ENCODE peak calls at places on chromosome 9, in four cellular contexts. One of them, this sample, is unnamed. For H3K27me3, the result is how much of the 10 kb centered on the place peaks cover.

GRCh38 chr9:125732562-125732961 is 14.6 kb upstream of the PBX3 start:
- DNase-seq in K562: no peak
- DNase-seq in H1: peak
- DNase-seq in GM12878: no peak
- DNase-seq in this sample: no peak

GRCh38 chr9:114805670-114806551 is at the start of gene TNFSF15:
- DNase-seq in GM12878: peak
- DNase-seq in H1: peak
- DNase-seq in K562: no peak
- DNase-seq in this sample: no peak

GRCh38 chr9:88531920-88532319 is 3.1 kb upstream of the NXNL2 start:
- DNase-seq in K562: no peak
- DNase-seq in GM12878: no peak
- DNase-seq in H1: no peak
- DNase-seq in this sample: no peak

GRCh38 chr9:4680178-4680535 is 788 bp downstream of the CDC37L1 start:
- DNase-seq in H1: no peak
- DNase-seq in K562: no peak
- DNase-seq in GM12878: no peak
- DNase-seq in this sample: no peak

GRCh38 chr9:120715331-120715924 is 1.2 kb upstream of the MEGF9 start:
- DNase-seq in K562: no peak
- DNase-seq in GM12878: no peak
- DNase-seq in H1: peak
- DNase-seq in this sample: no peak

GRCh38 chr9:72911816-72912215 is 41.0 kb downstream of the ALDH1A1 start:
- DNase-seq in K562: no peak
- DNase-seq in GM12878: no peak
- DNase-seq in H1: no peak
- DNase-seq in this sample: no peak

GRCh38 chr9:99588747-99589146 is 232.9 kb upstream of the NR4A3 start:
- DNase-seq in GM12878: no peak
- DNase-seq in H1: no peak
- DNase-seq in K562: no peak
- DNase-seq in this sample: no peak

GRCh38 chr9:13841801-13842462 is 472.0 kb downstream of the NFIB start:
- DNase-seq in GM12878: no peak
- DNase-seq in H1: no peak
- DNase-seq in K562: no peak
- DNase-seq in this sample: no peak

GRCh38 chr9:71587576-71588362 is 180.5 kb downstream of the CEMIP2 start:
- DNase-seq in H1: no peak
- DNase-seq in GM12878: no peak
- DNase-seq in K562: no peak
- DNase-seq in this sample: no peak

GRCh38 chr9:15915711-15916110 is 362.9 kb downstream of the CCDC171 start:
- DNase-seq in K562: no peak
- DNase-seq in H1: no peak
- DNase-seq in GM12878: no peak
- DNase-seq in this sample: no peak

GRCh38 chr9:15469862-15470261 is 40.9 kb downstream of the PSIP1 start:
- DNase-seq in K562: no peak
- DNase-seq in H1: no peak
- DNase-seq in GM12878: no peak
- DNase-seq in this sample: no peak

GRCh38 chr9:34591091-34591910 is 1.8 kb upstream of the CNTFR start:
- DNase-seq in GM12878: no peak
- DNase-seq in K562: peak
- DNase-seq in H1: peak
- DNase-seq in this sample: peak

GRCh38 chr9:34589371-34589655 is 211 bp downstream of the CNTFR start:
- DNase-seq in GM12878: no peak
- DNase-seq in H1: no peak
- DNase-seq in K562: no peak
- DNase-seq in this sample: no peak

GRCh38 chr9:34590376-34591090 is 1.0 kb upstream of the CNTFR start:
- DNase-seq in K562: peak
- DNase-seq in GM12878: no peak
- DNase-seq in H1: peak
- DNase-seq in this sample: no peak

GRCh38 chr9:34588671-34589370 is 703 bp downstream of the CNTFR start:
- DNase-seq in GM12878: no peak
- DNase-seq in K562: no peak
- DNase-seq in H1: no peak
- DNase-seq in this sample: no peak

GRCh38 chr9:34589656-34590375 is at the start of gene CNTFR:
- DNase-seq in K562: peak
- DNase-seq in H1: no peak
- DNase-seq in GM12878: no peak
- DNase-seq in this sample: no peak
- H3K27me3 ChIP-seq in K562: half or more
- H3K27me3 ChIP-seq in H1: half or more
- H3K27me3 ChIP-seq in GM12878: half or more
- H3K27me3 ChIP-seq in this sample: under half

GRCh38 chr9:130893250-130894101 is 3.1 kb downstream of the QRFP start:
- DNase-seq in GM12878: no peak
- DNase-seq in H1: no peak
- DNase-seq in K562: peak
- DNase-seq in this sample: no peak
- TF ChIP-seq EGR1 in GM12878: no peak
- TF ChIP-seq EGR1 in H1: no peak
- TF ChIP-seq EGR1 in K562: no peak
- TF ChIP-seq EGR1 in this sample: no peak

DNA sequence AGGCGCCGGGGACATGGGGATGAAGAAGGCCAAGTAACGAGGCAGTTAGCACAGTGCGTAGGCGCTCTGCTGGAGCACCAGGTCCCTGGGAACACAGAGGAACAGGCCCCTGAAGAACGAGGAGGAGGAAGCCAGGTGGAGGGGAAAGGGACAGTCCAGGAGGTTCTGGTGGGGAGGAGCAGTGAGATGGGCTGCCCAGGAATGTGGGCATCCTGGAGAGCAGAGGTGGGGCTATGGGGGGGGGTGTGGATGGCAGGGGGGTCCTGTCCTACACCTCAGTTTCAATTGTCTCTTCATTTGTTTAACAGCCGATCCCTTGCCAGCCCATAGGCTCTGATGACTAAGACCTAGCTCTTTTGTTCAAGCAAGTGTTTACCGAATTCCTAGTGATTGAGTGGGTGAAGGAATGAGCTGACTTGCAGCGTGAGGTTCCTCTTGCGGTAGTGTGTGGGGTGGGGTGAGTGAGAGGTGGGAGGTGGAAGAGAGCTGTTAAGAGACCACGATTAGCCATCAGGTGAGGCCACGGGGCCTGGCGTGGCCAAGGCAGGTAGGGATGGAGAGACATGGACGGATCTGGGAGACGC is 8.4 kb upstream of the PHYHD1 start:
- DNase-seq in H1: no peak
- DNase-seq in GM12878: no peak
- DNase-seq in K562: no peak
- DNase-seq in this sample: peak
- TF ChIP-seq CEBPB in H1: no peak
- TF ChIP-seq CEBPB in GM12878: no peak
- TF ChIP-seq CEBPB in K562: no peak
- TF ChIP-seq CEBPB in this sample: no peak

DNA sequence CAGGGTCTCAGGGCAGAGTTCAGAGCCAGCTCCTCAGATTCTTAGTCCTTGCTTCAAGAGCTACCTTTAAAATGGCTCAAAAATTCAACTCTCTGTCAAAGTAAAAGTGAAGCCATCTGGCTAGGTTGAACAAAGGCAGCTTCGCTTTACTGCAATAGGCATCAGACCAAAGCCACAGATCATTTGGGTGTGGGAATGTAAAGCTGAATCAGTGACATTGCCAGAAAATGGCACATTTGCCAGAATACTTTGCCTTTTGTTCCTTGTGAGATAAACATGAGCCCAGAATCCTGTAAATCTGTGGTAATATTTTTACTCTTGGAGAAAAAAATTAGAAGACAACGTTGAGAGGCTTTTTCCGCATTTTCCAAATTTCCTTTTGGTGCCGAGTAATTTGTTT is 210.5 kb downstream of the PALM2AKAP2 start:
- DNase-seq in K562: no peak
- DNase-seq in H1: no peak
- DNase-seq in GM12878: no peak
- DNase-seq in this sample: no peak
- H3K27me3 ChIP-seq in K562: under half
- H3K27me3 ChIP-seq in H1: under half
- H3K27me3 ChIP-seq in GM12878: under half
- H3K27me3 ChIP-seq in this sample: under half

GRCh38 chr9:93071464-93071863 is 13.0 kb downstream of the SUSD3 start:
- DNase-seq in K562: peak
- DNase-seq in GM12878: no peak
- DNase-seq in H1: peak
- DNase-seq in this sample: peak
- TF ChIP-seq EGR1 in K562: peak
- TF ChIP-seq EGR1 in GM12878: no peak
- TF ChIP-seq EGR1 in H1: no peak
- TF ChIP-seq EGR1 in this sample: no peak

This sample was measured in HCT116.